ENCODE peak calls at places on chromosomes 1 and 21, in five cellular contexts. U is right atrium auricular region, W is left ventricle myocardium inferior, C is right lobe of liver, D is BE2C. F is an unnamed sample.

GRCh38 chr21:46620846-46621245 is 14.6 kb upstream of the PRMT2 start:
- DNase-seq in D (no peak), U (no peak), C (no peak), W (no peak), F (no peak)

GRCh38 chr1:201228011-201228983 is 37.7 kb downstream of the IGFN1 start:
- DNase-seq in C (peak; percentile 15), U (peak; percentile 42), D (no peak), W (no peak), F (no peak)

GRCh38 chr1:198605880-198606458 is 32.9 kb upstream of the PTPRC start:
- DNase-seq in C (no peak), D (no peak), W (no peak), U (no peak), F (no peak)

GRCh38 chr1:91440845-91441244 is 36.2 kb upstream of the HFM1 start:
- DNase-seq in U (no peak), C (no peak), D (no peak), W (no peak), F (no peak)

GRCh38 chr1:44777547-44777946 is 2.2 kb downstream of the RPS8 start:
- DNase-seq in U (no peak), C (no peak), W (no peak), D (no peak), F (no peak)

GRCh38 chr1:66354311-66354922 is 179.5 kb upstream of the SGIP1 start:
- DNase-seq in D (no peak), W (no peak), C (no peak), U (no peak), F (no peak)

GRCh38 chr21:35743571-35743970 is 316.8 kb downstream of the SETD4 start:
- DNase-seq in C (no peak), D (no peak), W (no peak), U (no peak), F (no peak)

GRCh38 chr1:21933397-21934248 is 3.5 kb downstream of the HSPG2 start:
- DNase-seq in D (no peak), W (peak; percentile 77), U (peak; percentile 78), C (no peak), F (peak; percentile 67)

GRCh38 chr1:31318146-31318545 is 21.3 kb downstream of the ZCCHC17 start:
- DNase-seq in W (no peak), U (no peak), D (no peak), C (no peak), F (no peak)

GRCh38 chr1:11927866-11928592 is 1.8 kb upstream of the KIAA2013 start:
- DNase-seq in W (no peak), D (no peak), C (peak; percentile 78), U (no peak), F (no peak)

GRCh38 chr1:46549697-46550681 is 1.5 kb downstream of the KNCN start:
- DNase-seq in C (no peak), U (no peak), D (peak; percentile 48), W (no peak), F (no peak)

GRCh38 chr1:112818990-112819689 is 104.0 kb upstream of the PPM1J start:
- DNase-seq in D (no peak), C (no peak), W (no peak), U (no peak), F (no peak)

GRCh38 chr1:111461765-111462164 is 12.0 kb upstream of the C1orf162 start:
- DNase-seq in U (no peak), W (no peak), D (no peak), C (no peak), F (no peak)

GRCh38 chr1:94688646-94689045 is 131.5 kb upstream of the SLC44A3 start:
- DNase-seq in C (no peak), W (no peak), U (no peak), D (no peak), F (peak; percentile 4)

GRCh38 chr1:210293191-210293607 is 35.5 kb upstream of the HHAT start:
- DNase-seq in C (no peak), D (no peak), U (peak; percentile 86), W (peak; percentile 76), F (peak; percentile 69)

GRCh38 chr21:45335151-45335760 is 47.6 kb upstream of the POFUT2 start:
- DNase-seq in D (no peak), C (no peak), W (peak; percentile 11), U (no peak), F (peak; percentile 41)

GRCh38 chr1:166975361-166976129 is at the start of gene ILDR2:
- DNase-seq in W (peak; percentile 46), D (peak; percentile 37), U (peak; percentile 59), C (peak; percentile 84), F (peak; percentile 18)

GRCh38 chr1:235898126-235898525 is 31.4 kb upstream of the LYST start:
- DNase-seq in C (no peak), U (no peak), W (no peak), D (no peak), F (no peak)

GRCh38 chr1:239976130-239976968 is 115.3 kb upstream of the FMN2 start:
- DNase-seq in W (no peak), D (peak; percentile 68), U (peak; percentile 69), C (peak; percentile 54), F (peak; percentile 58)

GRCh38 chr1:248324468-248324867 is at the start of gene OR2M7:
- DNase-seq in W (no peak), D (no peak), C (no peak), U (no peak), F (no peak)

GRCh38 chr1:236280438-236281285 is 1.1 kb downstream of the ERO1B start:
- DNase-seq in W (no peak), C (peak; percentile 50), D (no peak), U (no peak), F (no peak)

GRCh38 chr1:100799954-100800612 is 80.5 kb downstream of the VCAM1 start:
- DNase-seq in C (no peak), W (no peak), D (no peak), U (no peak), F (no peak)

GRCh38 chr1:46342677-46343350 is 2.2 kb downstream of the NSUN4 start:
- DNase-seq in C (no peak), W (no peak), U (no peak), D (no peak), F (no peak)

GRCh38 chr21:25822981-25823380 is 88.2 kb downstream of the GABPA start:
- DNase-seq in U (no peak), W (no peak), D (no peak), C (no peak), F (no peak)

GRCh38 chr1:201714542-201715276 is 114.2 kb upstream of the IPO9 start:
- DNase-seq in W (peak; percentile 68), U (peak; percentile 95), D (peak; percentile 49), C (no peak), F (peak; percentile 67)

GRCh38 chr1:205791568-205792180 is 16.4 kb upstream of the RAB29 start:
- DNase-seq in U (no peak), D (peak; percentile 75), W (peak; percentile 55), C (peak; percentile 74), F (peak; percentile 67)

GRCh38 chr1:196873385-196873784 is 14.5 kb upstream of the CFHR4 start:
- DNase-seq in U (no peak), C (no peak), D (no peak), W (no peak), F (no peak)

GRCh38 chr1:54436826-54437225 is 30.6 kb upstream of the SSBP3 start:
- DNase-seq in U (no peak), C (no peak), D (no peak), W (no peak), F (no peak)
- TF ChIP-seq CTCF in U (no peak), C (no peak), D (no peak), W (no peak), F (no peak)

DNA sequence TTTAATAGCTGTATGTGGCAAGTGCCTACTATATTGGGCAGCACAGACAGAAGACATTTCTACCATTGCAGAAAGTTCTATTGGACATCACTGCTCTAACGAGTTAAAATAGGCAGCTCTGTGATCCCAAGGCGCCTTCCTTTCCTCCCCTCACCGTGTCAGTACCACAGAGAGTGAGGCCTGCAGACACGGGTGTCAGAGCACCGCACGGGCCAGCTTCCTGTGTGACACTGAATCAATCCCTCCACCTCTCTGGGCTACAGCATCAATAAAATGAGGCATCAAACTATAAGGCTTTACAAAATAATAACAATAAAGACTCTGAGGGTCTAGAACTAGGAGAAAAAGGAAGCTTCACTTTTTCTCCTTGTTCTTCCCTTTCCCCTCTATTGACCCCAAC is 246.7 kb downstream of the FOXD2 start:
- DNase-seq in U (peak; percentile 16), W (no peak), D (no peak), C (no peak), F (no peak)
- H3K27me3 ChIP-seq in U (no peaks in the 10 kb centered on the region), W (peaks cover 97% of the 10 kb centered on the region), D (no peaks in the 10 kb centered on the region), C (no peaks in the 10 kb centered on the region), F (no peaks in the 10 kb centered on the region)

GRCh38 chr21:39958731-39959130 is 91.5 kb downstream of the PCP4 start:
- DNase-seq in D (no peak), W (no peak), U (no peak), C (no peak), F (no peak)

GRCh38 chr21:39954570-39954969 is 87.3 kb downstream of the PCP4 start:
- DNase-seq in D (no peak), W (no peak), C (no peak), U (no peak), F (no peak)

GRCh38 chr21:39955326-39955725 is 88.1 kb downstream of the PCP4 start:
- DNase-seq in D (no peak), C (no peak), W (no peak), U (no peak), F (no peak)

GRCh38 chr21:39952265-39952664 is 85.0 kb downstream of the PCP4 start:
- DNase-seq in W (no peak), U (no peak), C (no peak), D (no peak), F (no peak)

DNA sequence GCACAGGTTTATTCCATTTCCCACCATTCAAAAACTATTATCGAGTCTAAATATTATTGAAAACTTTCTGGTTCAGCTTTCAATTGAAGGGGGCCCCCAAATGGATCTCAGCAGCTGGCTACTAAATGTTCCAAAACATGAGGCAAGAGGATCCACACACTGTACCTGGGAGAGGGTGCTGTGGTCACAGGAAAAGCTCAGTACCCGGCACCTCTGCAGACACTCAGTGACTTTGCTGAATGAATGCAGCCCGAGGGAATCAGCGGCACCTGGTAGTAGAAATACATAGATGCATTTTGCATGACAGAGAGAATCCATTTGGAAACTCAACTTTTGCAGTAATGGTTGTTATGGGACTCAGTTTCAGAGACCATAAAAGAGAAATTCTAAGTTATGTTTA is 89.3 kb downstream of the PCP4 start:
- DNase-seq in U (no peak), C (no peak), W (no peak), D (no peak), F (no peak)
- H3K36me3 ChIP-seq in U (no peaks in the 10 kb centered on the region), C (no peaks in the 10 kb centered on the region), W (no peaks in the 10 kb centered on the region), D (no peaks in the 10 kb centered on the region), F (no peaks in the 10 kb centered on the region)

GRCh38 chr1:6272476-6273270 is 11.8 kb upstream of the GPR153 start:
- DNase-seq in W (no peak), C (no peak), U (no peak), D (no peak), F (no peak)
- TF ChIP-seq CTCF in W (no peak), C (no peak), U (no peak), D (peak; percentile 25), F (no peak)

F was measured in ovary.